ENCODE peak calls at places on chromosomes 16 and 17, in ten cellular contexts. Z is BJ, W is A549, N is dorsolateral prefrontal cortex, D is Calu3, L is HFF-Myc, X is glutamatergic neuron, T is coronary artery, F is OCI-LY7, E is GM10248. M is an unnamed sample.
A peak's percentile ranks its signal among the peaks of the same experiment; 100 is the strongest.

GRCh38 chr17:58326609-58327341 is 1.8 kb downstream of the TSPOAP1 start:
- DNase-seq in W (no peak), E (no peak), D (no peak), F (peak; percentile 47), L (no peak), X (no peak), T (no peak), Z (no peak), N (no peak), M (no peak)

GRCh38 chr17:75288784-75289121 is 480 bp downstream of the SLC25A19 start:
- DNase-seq in E (peak; percentile 37), L (no peak), Z (no peak), X (no peak), N (no peak), F (peak; percentile 78), D (peak; percentile 49), W (peak; percentile 64), T (no peak), M (no peak)

GRCh38 chr17:37483311-37484039 is 6.2 kb upstream of the DUSP14 start:
- DNase-seq in F (peak; percentile 11), X (no peak), L (peak; percentile 98), E (peak; percentile 32), D (no peak), W (no peak), Z (peak; percentile 89), N (no peak), T (no peak), M (no peak)

GRCh38 chr17:7440823-7441174 is 1.5 kb downstream of the FGF11 start:
- DNase-seq in W (no peak), F (no peak), N (no peak), D (no peak), T (no peak), L (no peak), Z (no peak), X (peak; percentile 56), E (peak; percentile 78), M (no peak)

GRCh38 chr16:57297856-57298255 is 13.4 kb upstream of the PLLP start:
- DNase-seq in F (peak; percentile 67), E (no peak), W (no peak), Z (no peak), L (no peak), N (peak; percentile 23), T (peak; percentile 55), D (no peak), X (no peak), M (no peak)

GRCh38 chr17:64004218-64004770 is 6.1 kb downstream of the PRR29 start:
- DNase-seq in W (no peak), E (peak; percentile 9), Z (no peak), N (peak; percentile 16), D (no peak), T (peak; percentile 55), L (no peak), F (no peak), X (no peak), M (no peak)

GRCh38 chr17:56707312-56708219 is 114.1 kb downstream of the NOG start:
- DNase-seq in Z (no peak), X (no peak), N (no peak), E (no peak), F (no peak), D (no peak), T (no peak), L (no peak), W (no peak), M (peak; percentile 45)

GRCh38 chr17:1462164-1463112 is 6.4 kb upstream of the CRK start:
- DNase-seq in X (no peak), L (no peak), W (no peak), T (no peak), F (no peak), N (no peak), D (no peak), E (no peak), Z (no peak), M (no peak)

GRCh38 chr17:72614871-72615626 is 477.4 kb downstream of the SLC39A11 start:
- DNase-seq in E (no peak), D (peak; percentile 94), F (no peak), W (peak; percentile 81), N (peak; percentile 77), X (no peak), T (no peak), Z (peak; percentile 21), L (no peak), M (peak; percentile 50)

DNA sequence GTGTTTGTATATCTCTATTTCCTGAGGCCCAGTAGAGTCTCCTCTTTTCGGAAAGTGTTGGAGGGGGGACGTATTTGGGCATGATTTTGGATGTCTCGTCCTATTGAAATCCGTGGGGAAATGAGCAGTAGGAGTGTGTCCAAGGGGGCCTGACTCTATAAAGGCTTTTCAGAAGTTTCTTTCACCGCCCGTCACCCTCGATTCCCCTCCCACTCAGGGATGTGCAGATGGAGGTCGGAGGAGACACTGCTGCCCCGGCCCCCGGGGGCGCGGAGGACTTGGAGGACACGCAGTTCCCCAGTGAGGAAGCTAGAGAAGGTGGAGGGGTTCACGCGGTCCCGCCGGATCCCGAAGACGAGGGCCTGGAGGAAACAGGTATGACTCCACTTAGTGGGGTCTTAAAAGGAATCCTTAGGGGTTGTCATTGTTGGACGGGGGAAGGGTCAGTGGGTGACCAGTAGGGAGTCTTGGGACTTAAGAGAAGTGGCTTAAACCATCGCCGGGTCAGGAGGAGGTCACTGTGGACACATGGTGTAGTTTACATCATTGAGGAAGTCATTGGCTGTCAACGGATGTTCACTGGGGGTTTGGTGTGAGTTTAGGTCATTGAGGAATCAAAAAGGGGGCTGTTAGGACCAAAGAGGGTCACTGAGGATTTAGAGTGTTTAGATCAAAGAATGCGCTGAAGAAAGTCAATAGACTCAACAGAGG is 424 bp downstream of the MON1B start:
- DNase-seq in F (peak; percentile 49), D (no peak), T (no peak), E (no peak), X (no peak), Z (no peak), N (no peak), L (no peak), W (no peak), M (peak; percentile 29)
- TF ChIP-seq CTCF in F (no peak), D (no peak), T (no peak), E (no peak), X (no peak), Z (no peak), N (no peak), L (no peak), W (no peak), M (no peak)

DNA sequence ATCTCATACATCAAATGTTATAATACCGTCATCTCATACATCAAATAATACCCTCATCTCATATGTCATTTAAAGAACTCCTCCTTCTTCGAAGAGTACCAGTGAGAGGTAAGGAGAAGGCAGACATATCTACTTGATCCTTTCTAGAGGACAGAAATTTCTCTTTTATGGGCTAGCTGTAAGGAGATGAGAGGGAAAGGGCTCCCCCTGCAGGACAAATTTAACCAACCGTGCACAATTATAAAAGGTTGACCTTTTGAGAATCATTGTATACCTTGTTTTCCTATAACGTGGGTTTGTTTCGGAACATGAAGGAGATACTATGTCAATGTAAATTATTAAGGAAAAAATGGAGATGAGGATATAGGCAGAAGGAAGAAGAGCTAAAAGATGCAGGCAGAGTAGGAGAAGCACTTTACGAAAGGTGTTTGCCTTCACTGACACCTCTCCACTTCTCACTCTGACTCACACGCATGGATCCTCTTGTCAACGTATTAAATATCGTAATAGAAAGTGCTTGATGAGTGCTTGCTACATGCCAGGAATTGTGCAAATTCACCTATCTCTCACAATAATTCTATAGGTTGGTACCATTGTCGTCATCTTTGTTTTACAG is 465.9 kb upstream of the ERCC4 start:
- DNase-seq in X (peak; percentile 54), L (no peak), E (peak; percentile 20), Z (no peak), T (no peak), F (peak; percentile 72), W (peak; percentile 14), D (peak; percentile 52), N (no peak), M (peak; percentile 62)
- TF ChIP-seq CTCF in X (peak; percentile 81), L (peak; percentile 15), E (peak; percentile 47), Z (peak; percentile 46), T (no peak), F (peak; percentile 96), W (peak; percentile 56), D (peak; percentile 61), N (peak; percentile 63), M (peak; percentile 76)

GRCh38 chr16:68969338-68969737 is 126.0 kb downstream of the TANGO6 start:
- DNase-seq in N (no peak), F (no peak), T (no peak), L (no peak), X (no peak), Z (no peak), E (no peak), W (no peak), D (no peak), M (no peak)

GRCh38 chr16:68972008-68972407 is 128.7 kb downstream of the TANGO6 start:
- DNase-seq in T (no peak), L (no peak), D (no peak), Z (no peak), E (no peak), X (no peak), F (no peak), W (no peak), N (no peak), M (no peak)

GRCh38 chr16:68978303-68978954 is 127.0 kb upstream of the HAS3 start:
- DNase-seq in L (no peak), T (no peak), X (no peak), Z (no peak), W (no peak), F (no peak), D (no peak), N (no peak), E (no peak), M (no peak)

GRCh38 chr16:68973611-68974120 is 130.3 kb downstream of the TANGO6 start:
- DNase-seq in D (no peak), X (no peak), F (no peak), W (no peak), Z (no peak), T (no peak), N (no peak), E (no peak), L (no peak), M (no peak)

DNA sequence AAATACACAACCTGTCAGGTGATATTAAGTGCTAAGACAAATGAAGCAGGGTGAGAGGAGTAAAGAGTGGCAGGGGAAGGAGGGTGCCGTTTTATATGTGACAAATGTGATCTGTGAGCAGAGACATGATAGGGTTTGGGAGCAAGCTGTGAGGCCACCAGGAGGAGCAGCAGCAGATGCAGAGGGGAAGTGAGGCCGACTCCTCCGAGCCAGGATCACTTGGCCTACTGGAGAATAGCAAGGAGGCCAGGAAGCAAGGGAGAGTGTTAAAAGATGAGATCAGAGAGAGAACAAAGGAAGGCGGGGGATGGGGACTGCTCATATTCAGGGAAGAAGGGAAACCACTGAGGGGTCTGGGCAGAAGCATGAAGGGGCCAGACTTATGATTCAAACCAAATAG is 129.4 kb downstream of the TANGO6 start:
- DNase-seq in T (no peak), W (peak; percentile 45), X (peak; percentile 56), N (no peak), E (no peak), L (peak; percentile 11), Z (no peak), F (no peak), D (peak; percentile 4), M (peak; percentile 37)
- TF ChIP-seq CTCF in T (no peak), W (peak; percentile 34), X (no peak), N (no peak), E (no peak), L (peak; percentile 34), Z (peak; percentile 56), F (no peak), D (no peak), M (no peak)

GRCh38 chr17:68578236-68578635 is 22.9 kb downstream of the FAM20A start:
- DNase-seq in N (no peak), W (no peak), F (no peak), X (no peak), D (no peak), T (no peak), Z (no peak), E (no peak), L (no peak), M (no peak)
- TF ChIP-seq CTCF in N (no peak), W (no peak), F (no peak), X (no peak), D (no peak), T (no peak), Z (no peak), E (no peak), L (no peak), M (no peak)

GRCh38 chr16:78235168-78235800 is 135.8 kb downstream of the WWOX start:
- DNase-seq in E (peak; percentile 75), D (peak; percentile 86), T (peak; percentile 70), N (peak; percentile 60), X (peak; percentile 86), Z (no peak), W (peak; percentile 71), F (peak; percentile 62), L (peak; percentile 4), M (peak; percentile 78)
- TF ChIP-seq CTCF in E (peak; percentile 87), D (peak; percentile 99), T (peak; percentile 93), N (peak; percentile 78), X (peak; percentile 98), Z (peak; percentile 70), W (peak; percentile 72), F (peak; percentile 91), L (peak; percentile 81), M (peak; percentile 93)